ENCODE peak calls at places on chromosomes 6 and 20, in four cellular contexts. One of them, this sample, is unnamed.

GRCh38 chr6:36627801-36628246 is 33.7 kb downstream of the SRSF3 start:
- DNase-seq in Peyer's patch: no peak
- DNase-seq in mucosa of gallbladder: peak; percentile 76
- DNase-seq in HTR-8/SVneo: no peak
- DNase-seq in this sample: no peak

GRCh38 chr6:159067334-159067733 is 22.5 kb upstream of the TAGAP start:
- DNase-seq in Peyer's patch: no peak
- DNase-seq in mucosa of gallbladder: no peak
- DNase-seq in HTR-8/SVneo: no peak
- DNase-seq in this sample: no peak

GRCh38 chr20:63472159-63472811 is at the start of gene KCNQ2:
- DNase-seq in Peyer's patch: no peak
- DNase-seq in mucosa of gallbladder: no peak
- DNase-seq in HTR-8/SVneo: no peak
- DNase-seq in this sample: no peak

GRCh38 chr6:138657026-138657425 is 116.5 kb upstream of the CCDC28A start:
- DNase-seq in Peyer's patch: no peak
- DNase-seq in mucosa of gallbladder: no peak
- DNase-seq in HTR-8/SVneo: no peak
- DNase-seq in this sample: no peak

GRCh38 chr20:19937651-19938420 is 79.3 kb upstream of the NAA20 start:
- DNase-seq in Peyer's patch: no peak
- DNase-seq in mucosa of gallbladder: no peak
- DNase-seq in HTR-8/SVneo: no peak
- DNase-seq in this sample: no peak

GRCh38 chr6:125264476-125264875 is 37.3 kb downstream of the HDDC2 start:
- DNase-seq in Peyer's patch: no peak
- DNase-seq in mucosa of gallbladder: no peak
- DNase-seq in HTR-8/SVneo: no peak
- DNase-seq in this sample: no peak

GRCh38 chr6:87220997-87221396 is 65.6 kb downstream of the ZNF292 start:
- DNase-seq in Peyer's patch: no peak
- DNase-seq in mucosa of gallbladder: no peak
- DNase-seq in HTR-8/SVneo: no peak
- DNase-seq in this sample: no peak

GRCh38 chr6:20237677-20238460 is 25.6 kb upstream of the MBOAT1 start:
- DNase-seq in Peyer's patch: no peak
- DNase-seq in mucosa of gallbladder: no peak
- DNase-seq in HTR-8/SVneo: no peak
- DNase-seq in this sample: no peak

GRCh38 chr6:33992191-33992590 is 153.7 kb downstream of the GRM4 start:
- DNase-seq in Peyer's patch: no peak
- DNase-seq in mucosa of gallbladder: no peak
- DNase-seq in HTR-8/SVneo: no peak
- DNase-seq in this sample: no peak

GRCh38 chr6:89335164-89335563 is 17.4 kb downstream of the UBE2J1 start:
- DNase-seq in Peyer's patch: no peak
- DNase-seq in mucosa of gallbladder: no peak
- DNase-seq in HTR-8/SVneo: no peak
- DNase-seq in this sample: no peak

GRCh38 chr6:148770408-148771211 is 23.8 kb downstream of the UST start:
- DNase-seq in Peyer's patch: no peak
- DNase-seq in mucosa of gallbladder: no peak
- DNase-seq in HTR-8/SVneo: no peak
- DNase-seq in this sample: no peak

GRCh38 chr20:44706371-44707258 is 8.6 kb upstream of the CCN5 start:
- DNase-seq in Peyer's patch: no peak
- DNase-seq in mucosa of gallbladder: no peak
- DNase-seq in HTR-8/SVneo: no peak
- DNase-seq in this sample: peak; percentile 48

GRCh38 chr6:157033428-157034140 is 256.4 kb downstream of the ARID1B start:
- DNase-seq in Peyer's patch: no peak
- DNase-seq in mucosa of gallbladder: no peak
- DNase-seq in HTR-8/SVneo: no peak
- DNase-seq in this sample: no peak

GRCh38 chr6:21922086-21922485 is 328.5 kb downstream of the SOX4 start:
- DNase-seq in Peyer's patch: no peak
- DNase-seq in mucosa of gallbladder: no peak
- DNase-seq in HTR-8/SVneo: peak; percentile 10
- DNase-seq in this sample: no peak

GRCh38 chr20:38169636-38170035 is 4.6 kb upstream of the TGM2 start:
- DNase-seq in Peyer's patch: no peak
- DNase-seq in mucosa of gallbladder: no peak
- DNase-seq in HTR-8/SVneo: no peak
- DNase-seq in this sample: no peak

GRCh38 chr6:3380344-3381232 is 76.3 kb downstream of the SLC22A23 start:
- DNase-seq in Peyer's patch: no peak
- DNase-seq in mucosa of gallbladder: peak; percentile 89
- DNase-seq in HTR-8/SVneo: no peak
- DNase-seq in this sample: no peak

GRCh38 chr20:50546729-50547314 is 36.6 kb downstream of the PTPN1 start:
- DNase-seq in Peyer's patch: peak; percentile 58
- DNase-seq in mucosa of gallbladder: no peak
- DNase-seq in HTR-8/SVneo: no peak
- DNase-seq in this sample: no peak

GRCh38 chr20:19737025-19737424 is 21.0 kb upstream of the RIN2 start:
- DNase-seq in Peyer's patch: no peak
- DNase-seq in mucosa of gallbladder: peak; percentile 38
- DNase-seq in HTR-8/SVneo: no peak
- DNase-seq in this sample: peak; percentile 22

GRCh38 chr20:58139849-58140786 is 88.3 kb downstream of the ANKRD60 start:
- DNase-seq in Peyer's patch: no peak
- DNase-seq in mucosa of gallbladder: peak; percentile 5
- DNase-seq in HTR-8/SVneo: no peak
- DNase-seq in this sample: no peak

GRCh38 chr6:8483650-8484049 is 48.3 kb upstream of the SLC35B3 start:
- DNase-seq in Peyer's patch: no peak
- DNase-seq in mucosa of gallbladder: no peak
- DNase-seq in HTR-8/SVneo: no peak
- DNase-seq in this sample: no peak

GRCh38 chr20:19382371-19382770 is 169.9 kb downstream of the SLC24A3 start:
- DNase-seq in Peyer's patch: no peak
- DNase-seq in mucosa of gallbladder: no peak
- DNase-seq in HTR-8/SVneo: no peak
- DNase-seq in this sample: no peak

GRCh38 chr6:152552616-152553209 is 84.4 kb downstream of the SYNE1 start:
- DNase-seq in Peyer's patch: peak; percentile 16
- DNase-seq in mucosa of gallbladder: peak; percentile 51
- DNase-seq in HTR-8/SVneo: peak; percentile 36
- DNase-seq in this sample: no peak

GRCh38 chr6:273441-274111 is 18.7 kb upstream of the DUSP22 start:
- DNase-seq in Peyer's patch: no peak
- DNase-seq in mucosa of gallbladder: no peak
- DNase-seq in HTR-8/SVneo: no peak
- DNase-seq in this sample: no peak

GRCh38 chr20:24729896-24730605 is 219.0 kb upstream of the CST7 start:
- DNase-seq in Peyer's patch: no peak
- DNase-seq in mucosa of gallbladder: no peak
- DNase-seq in HTR-8/SVneo: no peak
- DNase-seq in this sample: no peak

GRCh38 chr6:125711013-125711675 is 38.3 kb upstream of the HEY2 start:
- DNase-seq in Peyer's patch: no peak
- DNase-seq in mucosa of gallbladder: no peak
- DNase-seq in HTR-8/SVneo: no peak
- DNase-seq in this sample: no peak

GRCh38 chr6:84645000-84645399 is 119.4 kb downstream of the TBX18 start:
- DNase-seq in Peyer's patch: no peak
- DNase-seq in mucosa of gallbladder: no peak
- DNase-seq in HTR-8/SVneo: no peak
- DNase-seq in this sample: peak; percentile 38

GRCh38 chr6:143299253-143300166 is 151.0 kb downstream of the ADAT2 start:
- DNase-seq in Peyer's patch: no peak
- DNase-seq in mucosa of gallbladder: no peak
- DNase-seq in HTR-8/SVneo: no peak
- DNase-seq in this sample: no peak

GRCh38 chr20:53975761-53976160 is 94.6 kb downstream of the BCAS1 start:
- DNase-seq in Peyer's patch: no peak
- DNase-seq in mucosa of gallbladder: no peak
- DNase-seq in HTR-8/SVneo: no peak
- DNase-seq in this sample: no peak

This sample was measured in HS-5.